ENCODE peak calls at places on chromosomes 1 and 21, in four cellular contexts. Z is GM12864, K is psoas muscle, H is AG09309. L is an unnamed sample.

GRCh38 chr1:37478890-37479254 is 4.5 kb downstream of the ZC3H12A start:
- DNase-seq in H (no peak), Z (no peak), K (no peak), L (no peak)

GRCh38 chr1:78334114-78334513 is 156.7 kb upstream of the PTGFR start:
- DNase-seq in K (no peak), Z (no peak), H (no peak), L (no peak)

GRCh38 chr1:37476460-37477197 is 2.2 kb downstream of the ZC3H12A start:
- DNase-seq in Z (no peak), H (peak), K (peak), L (no peak)

GRCh38 chr1:84613026-84613425 is 38.8 kb upstream of the CTBS start:
- DNase-seq in H (no peak), Z (no peak), K (no peak), L (no peak)

GRCh38 chr1:178908358-178908757 is 37.5 kb upstream of the ANGPTL1 start:
- DNase-seq in H (peak), Z (no peak), K (no peak), L (no peak)

GRCh38 chr1:147225193-147225730 is at the start of gene FMO5:
- DNase-seq in H (no peak), K (peak), Z (no peak), L (peak)

GRCh38 chr1:50992532-50993318 is 22.7 kb downstream of the CDKN2C start:
- DNase-seq in K (no peak), H (no peak), Z (no peak), L (no peak)

GRCh38 chr1:115454835-115455511 is 116.9 kb upstream of the NGF start:
- DNase-seq in H (no peak), Z (no peak), K (no peak), L (no peak)

GRCh38 chr1:205575294-205575885 is 56.4 kb downstream of the ELK4 start:
- DNase-seq in Z (no peak), K (no peak), H (no peak), L (no peak)

GRCh38 chr21:32364387-32364786 is 28.4 kb downstream of the URB1 start:
- DNase-seq in H (no peak), K (no peak), Z (no peak), L (no peak)

GRCh38 chr1:119758584-119758983 is 10.1 kb downstream of the HMGCS2 start:
- DNase-seq in K (no peak), H (no peak), Z (no peak), L (no peak)

GRCh38 chr1:24540051-24540905 is 15.6 kb upstream of the NCMAP start:
- DNase-seq in K (no peak), H (no peak), Z (no peak), L (no peak)

GRCh38 chr1:62241357-62242131 is 46.9 kb downstream of the L1TD1 start:
- DNase-seq in K (no peak), Z (no peak), H (no peak), L (no peak)

GRCh38 chr21:41932576-41933258 is 21.1 kb downstream of the C2CD2 start:
- DNase-seq in Z (no peak), H (no peak), K (no peak), L (no peak)

GRCh38 chr1:51627672-51628071 is 10.8 kb downstream of the OSBPL9 start:
- DNase-seq in H (no peak), Z (no peak), K (no peak), L (peak)

GRCh38 chr1:162905759-162906158 is 44.8 kb upstream of the CCDC190 start:
- DNase-seq in Z (no peak), H (no peak), K (no peak), L (no peak)

GRCh38 chr1:186985889-186986491 is 157.2 kb downstream of the PLA2G4A start:
- DNase-seq in Z (peak), H (peak), K (no peak), L (peak)

GRCh38 chr1:196459383-196459782 is 148.9 kb downstream of the KCNT2 start:
- DNase-seq in K (no peak), H (no peak), Z (no peak), L (no peak)

GRCh38 chr1:41485605-41486004 is 1.1 kb upstream of the EDN2 start:
- DNase-seq in K (peak), H (no peak), Z (no peak), L (no peak)

GRCh38 chr21:21114456-21114855 is 116.2 kb downstream of the NCAM2 start:
- DNase-seq in Z (no peak), H (no peak), K (no peak), L (no peak)

GRCh38 chr1:218751208-218751948 is 406.2 kb downstream of the TGFB2 start:
- DNase-seq in K (no peak), Z (no peak), H (no peak), L (no peak)

GRCh38 chr1:19923953-19924346 is 533 bp upstream of the PLA2G2E start:
- DNase-seq in H (no peak), Z (no peak), K (no peak), L (no peak)

DNA sequence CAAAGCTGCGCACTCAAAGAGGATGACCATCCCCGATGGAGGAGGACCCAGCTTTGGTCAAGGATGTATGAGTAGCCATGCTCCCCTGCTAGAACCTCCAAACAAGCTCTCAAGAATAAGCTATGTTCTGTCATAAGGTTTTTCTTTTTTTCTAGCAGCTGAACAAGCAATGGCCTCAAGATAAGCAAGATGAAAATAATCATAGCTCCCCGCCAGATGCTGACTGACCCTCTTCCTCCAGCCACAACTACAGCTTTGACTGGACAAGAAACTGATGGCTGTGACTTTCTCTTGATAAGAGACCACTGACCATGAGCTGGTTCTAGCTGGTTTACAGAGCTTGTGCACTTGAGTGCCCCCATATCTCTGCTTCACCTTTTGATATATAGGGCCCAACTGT is 38.2 kb upstream of the PARP1 start:
- DNase-seq in K (no peak), Z (no peak), H (no peak), L (no peak)
- TF ChIP-seq CTCF in K (no peak), Z (no peak), H (no peak), L (no peak)

GRCh38 chr1:39954870-39955546 is at the start of gene MFSD2A:
- DNase-seq in Z (peak), H (peak), K (peak), L (peak)

GRCh38 chr1:39954261-39954869 is 580 bp upstream of the MFSD2A start:
- DNase-seq in Z (no peak), H (no peak), K (peak), L (no peak)

GRCh38 chr1:39951951-39952350 is 3.0 kb upstream of the MFSD2A start:
- DNase-seq in K (no peak), H (no peak), Z (no peak), L (no peak)

GRCh38 chr1:39949891-39950290 is 5.1 kb upstream of the MFSD2A start:
- DNase-seq in K (no peak), Z (no peak), H (no peak), L (no peak)

DNA sequence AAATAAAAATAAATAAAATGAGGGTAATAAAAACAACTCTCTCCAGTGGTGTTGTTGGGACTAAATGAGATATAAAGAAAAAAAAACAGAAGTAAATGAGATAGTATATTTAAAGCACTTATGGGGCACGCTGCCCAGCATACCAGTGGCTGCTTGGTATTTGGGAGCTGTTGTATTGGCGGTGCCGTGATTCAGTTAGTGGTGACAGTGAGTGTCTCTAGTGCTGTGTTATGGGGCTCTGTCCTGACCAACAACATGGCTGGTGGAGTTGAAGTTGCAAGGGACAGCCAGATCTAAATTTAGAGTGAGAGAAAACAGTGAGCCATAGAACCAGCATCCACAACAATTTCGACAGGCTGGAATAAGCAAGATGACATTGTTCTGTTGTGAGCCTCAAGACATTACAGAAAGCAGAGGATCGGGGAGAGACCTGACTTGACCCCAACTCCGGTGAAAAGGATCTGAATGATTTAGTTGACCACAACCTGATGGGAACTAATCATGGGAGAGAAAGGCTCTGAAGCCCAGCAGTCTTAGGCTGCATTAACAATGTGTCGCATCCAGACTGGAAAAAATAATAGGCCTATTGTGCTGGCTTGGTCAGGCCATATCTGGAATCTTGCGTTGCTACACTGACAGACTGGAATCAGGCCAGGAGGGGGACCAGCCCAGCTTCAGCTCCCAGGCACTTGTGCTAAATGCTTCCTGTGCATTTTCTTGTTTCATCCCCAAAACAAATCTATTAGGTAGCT is 2.4 kb upstream of the MFSD2A start:
- DNase-seq in H (no peak), Z (no peak), K (no peak), L (no peak)
- TF ChIP-seq CTCF in H (no peak), Z (no peak), K (no peak), L (no peak)

DNA sequence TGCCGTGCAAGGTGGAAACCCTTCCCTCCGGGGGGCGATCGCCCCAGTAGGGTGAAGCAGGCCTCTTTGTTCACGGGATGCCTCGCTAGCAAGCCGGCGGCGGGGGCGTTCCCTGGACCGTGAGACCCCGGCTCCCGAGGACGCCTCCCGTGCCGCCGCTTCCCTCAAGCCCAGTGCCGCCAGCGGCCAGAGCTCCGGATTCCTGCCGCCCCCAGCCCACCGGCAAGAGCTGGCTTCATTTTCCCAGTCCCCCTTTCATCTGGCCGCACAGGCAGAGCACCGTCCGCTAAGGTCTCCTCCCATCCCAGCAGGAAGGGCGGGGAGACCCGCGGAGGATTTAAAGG is 16.3 kb downstream of the IER5 start:
- DNase-seq in K (peak), H (no peak), Z (no peak), L (no peak)
- TF ChIP-seq CTCF in K (no peak), H (no peak), Z (no peak), L (no peak)

GRCh38 chr1:150968491-150968890 is 6.1 kb downstream of the CERS2 start:
- DNase-seq in K (no peak), Z (no peak), H (no peak), L (no peak)

GRCh38 chr1:150963535-150964489 is 10.8 kb downstream of the CERS2 start:
- DNase-seq in Z (no peak), H (no peak), K (no peak), L (no peak)

GRCh38 chr1:150961756-150962155 is 12.9 kb downstream of the CERS2 start:
- DNase-seq in K (no peak), H (no peak), Z (no peak), L (no peak)

GRCh38 chr1:150967936-150968335 is 6.7 kb downstream of the CERS2 start:
- DNase-seq in Z (no peak), H (no peak), K (no peak), L (no peak)

DNA sequence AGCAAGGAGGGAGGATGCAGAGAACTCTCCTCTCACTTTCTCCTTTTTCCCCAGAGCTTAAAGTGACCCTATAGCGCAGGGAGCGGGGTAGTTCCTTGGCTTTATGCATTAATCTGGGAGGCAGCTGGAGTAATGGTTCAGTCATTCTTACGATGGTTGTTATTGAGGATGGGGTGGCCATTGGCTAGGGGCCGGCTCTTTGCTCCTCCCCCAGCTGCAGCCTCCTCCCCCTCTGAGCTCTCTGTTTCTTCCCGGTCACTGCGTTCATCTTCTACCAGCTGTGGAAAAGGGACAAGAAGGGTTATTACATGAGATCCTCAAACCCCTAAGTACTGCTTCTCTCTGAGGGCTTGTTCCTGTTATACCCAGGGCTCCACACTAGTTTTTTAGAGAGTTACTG is 8.6 kb downstream of the CERS2 start:
- DNase-seq in H (no peak), Z (no peak), K (no peak), L (no peak)
- TF ChIP-seq CTCF in H (no peak), Z (no peak), K (no peak), L (no peak)

DNA sequence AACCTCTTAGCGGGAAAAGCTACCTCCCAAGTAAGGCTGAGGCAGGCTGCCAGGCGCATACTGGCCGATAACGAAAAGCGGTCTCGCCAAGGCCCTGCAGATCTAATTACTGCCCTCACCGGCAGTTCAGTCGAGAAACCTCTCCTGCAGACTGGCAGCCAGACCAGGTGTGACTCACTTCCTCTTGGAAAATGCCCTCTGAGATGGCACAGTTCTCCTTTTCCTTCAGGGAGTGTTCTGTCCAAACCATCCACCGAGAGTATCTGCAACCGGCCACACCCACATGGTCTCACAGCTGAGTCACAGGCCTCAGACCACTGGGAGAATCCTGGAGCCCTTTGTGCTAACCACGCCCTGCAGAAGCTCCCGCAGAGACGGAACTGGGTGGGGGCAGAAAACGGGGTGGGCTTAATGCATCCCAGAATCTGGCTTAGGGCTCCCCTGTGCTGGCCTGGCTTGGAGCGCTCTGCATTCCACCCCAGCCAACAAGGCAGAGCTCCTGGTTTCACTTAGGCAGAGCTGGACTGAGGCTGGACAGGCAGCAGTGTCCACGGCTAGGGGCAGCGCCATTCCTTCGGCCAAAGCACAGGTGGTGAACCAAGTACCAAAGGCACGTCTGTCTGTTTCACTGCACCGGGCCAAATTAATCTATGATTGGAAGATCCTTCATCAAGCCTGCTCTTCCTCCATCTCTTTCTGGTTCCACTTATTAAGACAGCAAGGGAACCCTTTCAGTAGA is 1.1 kb downstream of the S100A10 start:
- DNase-seq in H (peak), Z (no peak), K (peak), L (no peak)
- TF ChIP-seq CTCF in H (no peak), Z (no peak), K (no peak), L (no peak)

DNA sequence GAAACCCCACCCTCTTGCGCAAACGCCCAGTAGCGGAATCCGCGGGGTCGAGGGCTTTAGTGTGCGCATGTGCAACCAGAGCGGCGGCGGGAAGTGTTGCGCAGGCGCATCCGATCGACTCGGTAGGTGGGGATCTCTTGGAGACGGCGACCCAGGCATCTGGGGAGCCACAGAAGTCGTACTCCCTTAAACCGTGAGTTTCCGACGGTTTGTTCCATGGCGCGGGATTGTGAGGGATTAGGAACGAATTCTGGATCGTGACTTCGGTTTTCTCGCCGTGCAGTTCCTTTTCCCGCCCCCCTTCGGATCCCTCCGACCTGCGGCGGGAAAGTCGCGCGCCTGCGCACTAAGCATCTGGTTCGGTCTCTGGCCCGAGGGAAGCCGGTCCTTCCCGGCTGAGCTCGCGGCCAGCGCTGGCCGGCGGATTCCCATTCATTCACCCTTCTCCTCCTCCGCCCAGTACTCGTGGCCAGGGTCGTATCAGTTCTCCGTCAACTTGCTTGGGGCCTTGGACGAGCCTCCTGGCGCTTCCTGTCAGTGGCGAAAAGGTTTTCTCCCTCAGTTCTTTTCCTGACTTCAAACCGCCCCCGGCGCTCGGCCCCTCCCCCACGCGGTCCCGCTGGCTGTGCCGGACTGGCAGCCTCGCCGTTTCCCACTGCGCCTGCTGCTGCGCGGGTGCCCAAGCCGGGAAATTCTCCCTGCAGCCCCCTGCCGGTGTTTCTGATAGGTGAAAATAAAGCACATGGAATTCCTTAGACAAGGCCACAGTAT is at the start of gene CDC7:
- DNase-seq in Z (peak), K (peak), H (peak), L (peak)
- TF ChIP-seq CTCF in Z (peak), K (peak), H (peak), L (no peak)

GRCh38 chr1:6389971-6390370 is 3.6 kb downstream of the ACOT7 start:
- DNase-seq in Z (no peak), K (no peak), H (no peak), L (no peak)

GRCh38 chr1:6392081-6392879 is 1.3 kb downstream of the ACOT7 start:
- DNase-seq in Z (no peak), K (no peak), H (no peak), L (no peak)

GRCh38 chr1:6396998-6397397 is 3.4 kb upstream of the ACOT7 start:
- DNase-seq in Z (no peak), K (no peak), H (no peak), L (no peak)

GRCh38 chr1:6392880-6393399 is 627 bp downstream of the ACOT7 start:
- DNase-seq in H (no peak), K (no peak), Z (no peak), L (peak)

GRCh38 chr1:6393400-6394187 is at the start of gene ACOT7:
- DNase-seq in Z (peak), K (peak), H (peak), L (peak)
- TF ChIP-seq CTCF in Z (peak), K (no peak), H (peak), L (no peak)

GRCh38 chr1:229342902-229343587 is at the start of gene CCSAP:
- DNase-seq in Z (no peak), K (peak), H (no peak), L (peak)
- TF ChIP-seq CTCF in Z (no peak), K (no peak), H (no peak), L (peak)

DNA sequence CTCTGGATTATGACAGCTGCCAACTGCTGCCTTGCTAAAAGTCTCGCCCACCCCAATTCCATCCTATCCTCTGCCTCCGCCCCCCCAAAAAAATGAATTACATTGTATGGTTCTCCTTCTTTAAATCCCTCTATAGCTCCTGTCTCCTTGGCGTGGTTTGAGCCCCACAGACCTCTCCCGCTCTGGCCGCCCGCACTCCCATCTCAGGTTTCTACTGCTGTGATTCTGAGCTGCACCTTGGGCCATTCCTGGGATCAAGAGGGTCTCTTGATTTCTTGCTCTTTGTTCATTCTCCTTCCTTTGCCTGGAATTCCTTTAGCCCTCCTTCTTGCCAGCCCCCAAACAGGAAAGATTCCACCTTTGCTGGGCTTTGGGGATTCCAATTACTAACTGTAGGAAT is 142.0 kb downstream of the KAZN start:
- DNase-seq in Z (no peak), H (no peak), K (no peak), L (no peak)
- TF ChIP-seq CTCF in Z (no peak), H (no peak), K (no peak), L (no peak)

DNA sequence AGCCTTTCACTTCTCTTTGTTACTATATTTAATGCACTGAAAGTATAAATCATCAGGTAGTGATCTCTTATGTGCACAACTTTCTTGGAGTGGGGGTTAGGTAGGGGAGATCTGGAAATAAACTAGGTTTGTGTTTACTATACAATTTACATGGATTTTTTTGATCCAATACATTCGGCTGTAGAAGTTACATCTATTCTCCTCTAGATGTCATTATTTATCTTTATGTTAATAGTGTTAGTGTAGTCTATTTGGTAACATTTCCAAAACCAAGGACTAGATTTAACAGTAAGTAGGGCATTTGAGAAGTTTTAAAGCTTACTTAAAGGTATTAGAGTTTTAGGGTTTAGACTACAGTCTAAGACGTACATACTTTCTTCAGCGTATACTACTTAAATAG is 5.4 kb downstream of the VPS45 start:
- DNase-seq in H (no peak), Z (no peak), K (no peak), L (peak)
- TF ChIP-seq CTCF in H (peak), Z (peak), K (peak), L (peak)